ENCODE peak calls at places on chromosomes 4 and X, in six cellular contexts. One of them, this sample, is unnamed.

GRCh38 chr4:87171944-87172343 is 48.5 kb downstream of the KLHL8 start:
- DNase-seq in BJ: no peak
- DNase-seq in SHP77: no peak
- DNase-seq in gastrocnemius medialis: no peak
- DNase-seq in GM03348: no peak
- DNase-seq in spleen: no peak
- DNase-seq in this sample: no peak

GRCh38 chrX:134537179-134537945 is 77.4 kb downstream of the HPRT1 start:
- DNase-seq in gastrocnemius medialis: no peak
- DNase-seq in BJ: peak
- DNase-seq in GM03348: peak
- DNase-seq in SHP77: no peak
- DNase-seq in spleen: no peak
- DNase-seq in this sample: no peak

GRCh38 chr4:156194896-156195295 is 241.2 kb upstream of the CTSO start:
- DNase-seq in gastrocnemius medialis: no peak
- DNase-seq in SHP77: no peak
- DNase-seq in spleen: no peak
- DNase-seq in BJ: no peak
- DNase-seq in GM03348: peak
- DNase-seq in this sample: no peak

GRCh38 chr4:7941111-7942018 is 1.7 kb upstream of the AFAP1 start:
- DNase-seq in gastrocnemius medialis: peak
- DNase-seq in spleen: no peak
- DNase-seq in SHP77: no peak
- DNase-seq in GM03348: no peak
- DNase-seq in BJ: no peak
- DNase-seq in this sample: no peak

GRCh38 chr4:173534439-173534838 is 4.4 kb upstream of the HAND2 start:
- DNase-seq in spleen: no peak
- DNase-seq in GM03348: no peak
- DNase-seq in BJ: no peak
- DNase-seq in gastrocnemius medialis: no peak
- DNase-seq in SHP77: no peak
- DNase-seq in this sample: no peak

GRCh38 chrX:118271770-118272169 is 74.1 kb upstream of the WDR44 start:
- DNase-seq in gastrocnemius medialis: no peak
- DNase-seq in spleen: no peak
- DNase-seq in GM03348: no peak
- DNase-seq in BJ: no peak
- DNase-seq in SHP77: no peak
- DNase-seq in this sample: no peak

GRCh38 chrX:118593407-118593806 is 97.8 kb downstream of the DOCK11 start:
- DNase-seq in SHP77: no peak
- DNase-seq in spleen: no peak
- DNase-seq in BJ: no peak
- DNase-seq in GM03348: no peak
- DNase-seq in gastrocnemius medialis: no peak
- DNase-seq in this sample: no peak

GRCh38 chrX:34053931-34054330 is 78.2 kb downstream of the FAM47A start:
- DNase-seq in BJ: no peak
- DNase-seq in GM03348: no peak
- DNase-seq in SHP77: no peak
- DNase-seq in gastrocnemius medialis: no peak
- DNase-seq in spleen: no peak
- DNase-seq in this sample: no peak

GRCh38 chrX:45760187-45760742 is 559.6 kb upstream of the DIPK2B start:
- DNase-seq in gastrocnemius medialis: no peak
- DNase-seq in GM03348: no peak
- DNase-seq in SHP77: no peak
- DNase-seq in BJ: no peak
- DNase-seq in spleen: no peak
- DNase-seq in this sample: no peak

GRCh38 chr4:168631241-168632151 is 134.6 kb downstream of the PALLD start:
- DNase-seq in GM03348: peak
- DNase-seq in gastrocnemius medialis: peak
- DNase-seq in SHP77: peak
- DNase-seq in spleen: peak
- DNase-seq in BJ: no peak
- DNase-seq in this sample: peak

GRCh38 chrX:27675493-27675892 is 85.3 kb downstream of the DCAF8L2 start:
- DNase-seq in spleen: no peak
- DNase-seq in GM03348: no peak
- DNase-seq in SHP77: no peak
- DNase-seq in gastrocnemius medialis: no peak
- DNase-seq in BJ: no peak
- DNase-seq in this sample: no peak

GRCh38 chr4:110107868-110108267 is 90.5 kb downstream of the ELOVL6 start:
- DNase-seq in SHP77: no peak
- DNase-seq in gastrocnemius medialis: no peak
- DNase-seq in spleen: no peak
- DNase-seq in BJ: no peak
- DNase-seq in GM03348: peak
- DNase-seq in this sample: no peak

GRCh38 chrX:124232523-124233201 is 99.8 kb upstream of the TEX13D start:
- DNase-seq in SHP77: no peak
- DNase-seq in BJ: no peak
- DNase-seq in gastrocnemius medialis: no peak
- DNase-seq in GM03348: no peak
- DNase-seq in spleen: no peak
- DNase-seq in this sample: no peak

GRCh38 chrX:151722241-151722846 is 6.5 kb downstream of the FATE1 start:
- DNase-seq in gastrocnemius medialis: no peak
- DNase-seq in spleen: peak
- DNase-seq in SHP77: peak
- DNase-seq in GM03348: peak
- DNase-seq in BJ: no peak
- DNase-seq in this sample: peak

GRCh38 chr4:88033309-88033708 is 25.9 kb downstream of the PKD2 start:
- DNase-seq in gastrocnemius medialis: no peak
- DNase-seq in GM03348: peak
- DNase-seq in BJ: no peak
- DNase-seq in spleen: no peak
- DNase-seq in SHP77: peak
- DNase-seq in this sample: peak

GRCh38 chr4:102477657-102478056 is 23.5 kb upstream of the NFKB1 start:
- DNase-seq in gastrocnemius medialis: no peak
- DNase-seq in GM03348: peak
- DNase-seq in SHP77: no peak
- DNase-seq in spleen: no peak
- DNase-seq in BJ: peak
- DNase-seq in this sample: no peak

GRCh38 chrX:64206556-64207162 is 1.2 kb upstream of the AMER1 start:
- DNase-seq in SHP77: no peak
- DNase-seq in gastrocnemius medialis: peak
- DNase-seq in GM03348: no peak
- DNase-seq in spleen: no peak
- DNase-seq in BJ: no peak
- DNase-seq in this sample: no peak

GRCh38 chr4:140567722-140568121 is 1.0 kb downstream of the UCP1 start:
- DNase-seq in BJ: no peak
- DNase-seq in GM03348: peak
- DNase-seq in SHP77: no peak
- DNase-seq in spleen: no peak
- DNase-seq in gastrocnemius medialis: no peak
- DNase-seq in this sample: no peak

GRCh38 chr4:184513802-184514120 is 39.4 kb upstream of the IRF2 start:
- DNase-seq in spleen: no peak
- DNase-seq in gastrocnemius medialis: no peak
- DNase-seq in GM03348: no peak
- DNase-seq in SHP77: no peak
- DNase-seq in BJ: no peak
- DNase-seq in this sample: no peak

GRCh38 chr4:107818301-107818910 is 6.3 kb upstream of the SGMS2 start:
- DNase-seq in BJ: no peak
- DNase-seq in SHP77: no peak
- DNase-seq in spleen: no peak
- DNase-seq in gastrocnemius medialis: no peak
- DNase-seq in GM03348: no peak
- DNase-seq in this sample: no peak

GRCh38 chr4:99677161-99677560 is 19.5 kb upstream of the C4orf54 start:
- DNase-seq in SHP77: no peak
- DNase-seq in BJ: no peak
- DNase-seq in GM03348: no peak
- DNase-seq in spleen: no peak
- DNase-seq in gastrocnemius medialis: no peak
- DNase-seq in this sample: no peak

GRCh38 chrX:63635750-63636149 is 149.3 kb downstream of the ARHGEF9 start:
- DNase-seq in BJ: no peak
- DNase-seq in GM03348: no peak
- DNase-seq in spleen: no peak
- DNase-seq in SHP77: no peak
- DNase-seq in gastrocnemius medialis: no peak
- DNase-seq in this sample: no peak

This sample was measured in NCI-H510A.